ENCODE peak calls at places on chromosome 3, in seven cellular contexts. Y is aorta, I is cardiac muscle cell, N is left ventricle myocardium inferior, E is fibroblast of mammary gland, J is PC-9, Q is cardiac fibroblast. P is an unnamed sample.
A peak's percentile ranks its signal among the peaks of the same experiment; 100 is the strongest.

GRCh38 chr3:130250982-130251381 is 94.5 kb upstream of the COL6A5 start:
- DNase-seq in J (no peak), Q (no peak), N (no peak), I (no peak), E (no peak), Y (no peak), P (no peak)

GRCh38 chr3:171526869-171527268 is 66.7 kb upstream of the TNIK start:
- DNase-seq in J (no peak), Y (no peak), I (no peak), N (no peak), E (peak; percentile 62), Q (peak; percentile 72), P (no peak)

GRCh38 chr3:141277451-141277850 is 45.8 kb downstream of the PXYLP1 start:
- DNase-seq in Y (no peak), N (no peak), I (no peak), Q (no peak), E (no peak), J (no peak), P (no peak)

GRCh38 chr3:42693530-42693930 is 8.2 kb downstream of the KLHL40 start:
- DNase-seq in J (no peak), Q (no peak), E (no peak), I (no peak), N (no peak), Y (peak; percentile 26), P (peak; percentile 24)

GRCh38 chr3:149373235-149374125 is 4.0 kb downstream of the TM4SF1 start:
- DNase-seq in I (no peak), J (peak; percentile 91), N (no peak), Y (no peak), E (peak; percentile 94), Q (peak; percentile 93), P (no peak)

GRCh38 chr3:30518201-30518864 is 88.1 kb upstream of the TGFBR2 start:
- DNase-seq in J (no peak), I (no peak), N (peak; percentile 22), Y (peak; percentile 56), E (peak; percentile 47), Q (peak; percentile 77), P (no peak)

GRCh38 chr3:122100591-122101491 is 45.7 kb downstream of the CD86 start:
- DNase-seq in Y (no peak), J (no peak), I (no peak), Q (peak; percentile 18), N (no peak), E (peak; percentile 33), P (no peak)

GRCh38 chr3:46501702-46502101 is 3.9 kb downstream of the RTP3 start:
- DNase-seq in Q (no peak), J (no peak), I (no peak), N (no peak), Y (no peak), E (no peak), P (no peak)

GRCh38 chr3:13348671-13349396 is 71.3 kb downstream of the NUP210 start:
- DNase-seq in Q (no peak), I (no peak), E (no peak), J (no peak), Y (no peak), N (no peak), P (no peak)

GRCh38 chr3:44648564-44649229 is at the start of gene ZNF35:
- DNase-seq in N (peak; percentile 76), E (peak; percentile 92), I (peak; percentile 91), J (peak; percentile 75), Y (peak; percentile 85), Q (peak; percentile 94), P (peak; percentile 87)

DNA sequence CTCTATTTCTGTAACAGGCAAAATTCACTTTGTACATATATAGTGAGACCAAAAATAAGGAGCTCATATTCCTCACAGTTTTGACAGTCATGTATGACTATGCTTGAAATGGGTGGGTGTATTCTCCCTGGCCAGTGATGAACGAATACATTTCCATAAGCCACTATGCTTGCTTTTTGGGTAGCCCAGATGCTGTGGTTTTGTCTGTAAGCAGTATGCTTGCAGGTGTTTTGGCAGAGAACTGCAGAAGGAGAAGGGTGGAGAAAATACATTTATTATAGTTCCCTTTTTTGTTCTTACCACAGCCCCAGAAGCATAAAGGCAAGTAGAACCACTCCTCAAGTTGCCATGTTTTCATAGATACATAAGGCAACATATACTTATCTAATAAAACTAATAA is 131.2 kb downstream of the RBMS3 start:
- DNase-seq in N (no peak), Q (no peak), E (peak; percentile 35), Y (no peak), I (no peak), J (no peak), P (no peak)
- H3K4me3 ChIP-seq in N (no peak overlapping the region), Q (no peak overlapping the region), E (no peak overlapping the region), Y (no peak overlapping the region), I (no peak overlapping the region), J (no peak overlapping the region), P (no peak overlapping the region)

DNA sequence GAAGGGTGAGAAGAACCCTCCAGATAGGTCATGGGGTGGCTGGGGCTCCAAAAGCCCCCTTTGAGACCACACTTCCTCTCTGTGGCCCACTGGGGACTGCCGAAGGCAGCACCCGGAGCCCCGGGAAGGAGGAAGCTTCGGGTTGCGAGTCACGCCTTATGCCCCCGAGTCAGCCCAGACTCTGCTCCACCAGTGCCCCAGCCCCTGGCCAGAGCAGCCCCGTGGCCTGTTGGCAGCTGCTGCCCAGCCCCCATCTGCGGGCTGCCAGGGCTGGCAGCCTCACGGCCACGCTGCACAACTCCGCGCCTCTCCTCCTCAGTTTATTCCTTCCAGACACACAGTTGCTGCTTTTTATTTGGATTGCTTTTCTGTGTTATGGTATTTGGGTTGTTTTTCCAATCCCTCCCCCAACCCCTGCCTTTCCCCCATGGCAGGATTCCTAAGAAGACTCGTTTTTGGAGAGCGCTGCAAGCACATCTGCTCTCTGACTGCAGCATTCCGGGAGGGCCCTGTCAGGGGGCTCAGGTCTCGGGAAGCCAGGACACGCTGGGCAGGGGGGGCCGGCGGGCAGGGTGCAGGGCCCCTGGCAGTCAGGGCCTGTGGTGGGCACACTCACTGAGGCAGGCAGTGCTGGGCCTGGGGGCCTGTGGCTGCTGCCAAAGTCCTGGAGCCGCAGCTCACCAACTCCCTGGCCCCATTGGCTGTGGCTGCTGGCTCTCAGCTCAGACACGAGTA is 20.3 kb downstream of the MAGEF1 start:
- DNase-seq in Q (no peak), N (no peak), Y (peak; percentile 72), I (no peak), E (no peak), J (no peak), P (no peak)
- H3K4me3 ChIP-seq in Q (no peak overlapping the region), N (peak overlapping the region; percentile 13), Y (no peak overlapping the region), I (no peak overlapping the region), E (no peak overlapping the region), J (no peak overlapping the region), P (no peak overlapping the region)

GRCh38 chr3:196122021-196122687 is 40.3 kb upstream of the TFRC start:
- DNase-seq in Q (no peak), Y (no peak), J (no peak), E (peak; percentile 15), N (no peak), I (no peak), P (no peak)

GRCh38 chr3:196117809-196118208 is 35.9 kb upstream of the TFRC start:
- DNase-seq in I (no peak), E (no peak), N (no peak), Q (no peak), Y (no peak), J (no peak), P (no peak)

GRCh38 chr3:196124608-196125007 is 42.7 kb upstream of the TFRC start:
- DNase-seq in Y (no peak), J (no peak), Q (no peak), I (no peak), N (no peak), E (no peak), P (peak; percentile 1)

GRCh38 chr3:196122688-196123046 is 40.8 kb upstream of the TFRC start:
- DNase-seq in Y (no peak), N (no peak), J (no peak), Q (no peak), E (no peak), I (no peak), P (no peak)

GRCh38 chr3:196120291-196120951 is 38.5 kb upstream of the TFRC start:
- DNase-seq in N (peak; percentile 28), Y (peak; percentile 71), Q (no peak), E (no peak), I (no peak), J (peak; percentile 56), P (no peak)
- H3K4me3 ChIP-seq in N (no peak overlapping the region), Y (no peak overlapping the region), Q (no peak overlapping the region), E (no peak overlapping the region), I (no peak overlapping the region), J (no peak overlapping the region), P (no peak overlapping the region)

GRCh38 chr3:177424541-177424940 is 227.3 kb upstream of the TBL1XR1 start:
- DNase-seq in Q (no peak), J (no peak), E (no peak), Y (no peak), I (no peak), N (no peak), P (no peak)

GRCh38 chr3:177425042-177425441 is 227.8 kb upstream of the TBL1XR1 start:
- DNase-seq in I (no peak), Q (no peak), J (no peak), Y (no peak), N (no peak), E (no peak), P (no peak)

GRCh38 chr3:177427096-177427495 is 229.8 kb upstream of the TBL1XR1 start:
- DNase-seq in I (no peak), E (no peak), N (no peak), J (no peak), Y (no peak), Q (no peak), P (no peak)

GRCh38 chr3:177427540-177427939 is 230.3 kb upstream of the TBL1XR1 start:
- DNase-seq in J (no peak), Y (no peak), E (peak; percentile 71), N (no peak), Q (peak; percentile 55), I (no peak), P (no peak)

DNA sequence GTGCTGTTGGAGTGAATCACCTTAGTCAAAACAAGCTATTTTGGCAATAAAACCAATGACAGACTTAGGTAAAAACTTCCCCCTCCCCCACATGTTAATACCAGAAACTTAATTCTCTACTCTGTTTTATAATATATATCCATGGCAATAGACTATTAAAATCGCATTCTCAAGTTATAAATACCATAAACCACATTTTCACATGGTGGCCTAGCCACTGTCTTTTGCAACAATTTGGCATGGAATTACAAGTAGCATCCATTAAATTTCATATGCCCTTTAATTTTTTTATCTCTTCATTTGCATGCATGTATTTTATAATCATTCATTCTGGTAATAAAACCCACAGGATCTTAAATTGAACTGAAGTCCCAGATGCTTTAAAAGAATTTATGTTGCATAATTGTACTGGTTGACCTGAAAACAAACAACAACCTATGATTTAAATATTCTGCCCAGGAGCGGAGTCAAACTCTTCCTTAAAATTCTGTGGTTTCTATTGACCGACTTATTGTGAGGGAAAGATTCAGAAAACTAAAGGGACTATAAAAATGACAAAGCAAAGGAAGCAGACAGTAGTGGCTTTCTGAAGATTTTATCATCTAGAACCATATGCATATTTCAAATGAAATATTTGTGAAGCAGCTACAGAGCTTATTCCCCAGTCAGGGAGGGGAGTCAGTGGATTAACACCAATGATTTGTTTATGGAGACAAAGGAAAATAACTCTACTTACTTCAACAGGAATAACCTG is 229.0 kb upstream of the TBL1XR1 start:
- DNase-seq in E (no peak), Q (peak; percentile 19), I (no peak), N (no peak), Y (no peak), J (no peak), P (no peak)
- H3K4me3 ChIP-seq in E (no peak overlapping the region), Q (no peak overlapping the region), I (no peak overlapping the region), N (no peak overlapping the region), Y (no peak overlapping the region), J (no peak overlapping the region), P (no peak overlapping the region)

GRCh38 chr3:107668963-107669362 is 146.2 kb downstream of the BBX start:
- DNase-seq in I (no peak), N (no peak), Q (no peak), J (no peak), Y (no peak), E (no peak), P (no peak)
- H3K4me3 ChIP-seq in I (no peak overlapping the region), N (no peak overlapping the region), Q (no peak overlapping the region), J (no peak overlapping the region), Y (no peak overlapping the region), E (no peak overlapping the region), P (no peak overlapping the region)

GRCh38 chr3:40518067-40518466 is 6.7 kb upstream of the ZNF621 start:
- DNase-seq in Y (no peak), E (no peak), Q (no peak), I (no peak), J (no peak), N (no peak), P (no peak)
- H3K4me3 ChIP-seq in Y (no peak overlapping the region), E (no peak overlapping the region), Q (no peak overlapping the region), I (no peak overlapping the region), J (no peak overlapping the region), N (no peak overlapping the region), P (no peak overlapping the region)